ENCODE peak calls at places on chromosome 1, in four cellular contexts. O, A, Z and Q are unnamed samples.

GRCh38 chr1:59678809-59679228 is 135.9 kb upstream of the HOOK1 start:
- DNase-seq in O (no peak), A (no peak), Z (no peak), Q (no peak)

GRCh38 chr1:21669287-21670058 is at the start of gene RAP1GAP:
- DNase-seq in O (no peak), A (no peak), Z (no peak), Q (peak; percentile 22)

GRCh38 chr1:21292991-21293536 is 2.8 kb upstream of the ECE1 start:
- DNase-seq in O (no peak), A (no peak), Z (no peak), Q (peak; percentile 16)

GRCh38 chr1:172431721-172432192 is 11.3 kb downstream of the C1orf105 start:
- DNase-seq in O (no peak), A (no peak), Z (no peak), Q (peak; percentile 66)

GRCh38 chr1:77378723-77379533 is 97.1 kb downstream of the AK5 start:
- DNase-seq in O (no peak), A (no peak), Z (no peak), Q (no peak)

GRCh38 chr1:193909406-193909805 is 723.0 kb upstream of the B3GALT2 start:
- DNase-seq in O (no peak), A (no peak), Z (no peak), Q (no peak)

GRCh38 chr1:117128323-117129079 is 7.0 kb upstream of the TRIM45 start:
- DNase-seq in O (no peak), A (no peak), Z (no peak), Q (no peak)

GRCh38 chr1:9905010-9905409 is 5.1 kb downstream of the CTNNBIP1 start:
- DNase-seq in O (no peak), A (no peak), Z (no peak), Q (no peak)

GRCh38 chr1:50152236-50152635 is 43.5 kb downstream of the ELAVL4 start:
- DNase-seq in O (no peak), A (no peak), Z (no peak), Q (no peak)

GRCh38 chr1:93623436-93623835 is 58.2 kb downstream of the BCAR3 start:
- DNase-seq in O (no peak), A (no peak), Z (no peak), Q (no peak)

GRCh38 chr1:177126267-177126666 is 38.2 kb downstream of the ASTN1 start:
- DNase-seq in O (no peak), A (no peak), Z (no peak), Q (no peak)

GRCh38 chr1:177646757-177647730 is 322.8 kb downstream of the SEC16B start:
- DNase-seq in O (no peak), A (no peak), Z (no peak), Q (no peak)

GRCh38 chr1:147565189-147565980 is 24.1 kb downstream of the BCL9 start:
- DNase-seq in O (no peak), A (no peak), Z (no peak), Q (no peak)

GRCh38 chr1:42429623-42430022 is 26.2 kb downstream of the ZMYND12 start:
- DNase-seq in O (no peak), A (no peak), Z (no peak), Q (no peak)

GRCh38 chr1:216601427-216601751 is 121.8 kb downstream of the ESRRG start:
- DNase-seq in O (no peak), A (no peak), Z (no peak), Q (no peak)

DNA sequence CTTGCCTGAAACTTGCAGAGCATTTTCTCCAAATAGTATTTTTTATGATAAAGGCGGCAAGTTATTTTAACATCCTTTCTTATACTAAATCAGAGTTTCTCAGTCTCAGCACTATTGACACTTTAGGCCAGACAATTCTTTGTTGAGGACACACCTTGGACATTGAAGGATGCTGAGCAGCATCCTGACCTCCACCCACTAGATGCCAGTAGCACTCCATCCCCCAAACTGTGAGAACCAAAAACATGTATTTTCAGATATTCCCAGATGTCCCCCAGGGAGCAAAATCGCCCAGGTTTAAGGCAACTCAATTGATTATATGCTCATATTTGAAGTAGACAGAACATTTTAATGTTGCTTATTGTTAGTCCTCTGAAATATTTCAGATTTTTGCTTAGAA is 299.4 kb downstream of the ZP4 start:
- DNase-seq in O (no peak), A (no peak), Z (no peak), Q (no peak)
- TF ChIP-seq CTCF in O (no peak), A (no peak), Z (no peak), Q (no peak)

GRCh38 chr1:31148409-31148808 is 82.9 kb upstream of the PUM1 start:
- DNase-seq in O (no peak), A (no peak), Z (no peak), Q (no peak)

GRCh38 chr1:31143455-31143854 is 77.9 kb upstream of the PUM1 start:
- DNase-seq in O (no peak), A (no peak), Z (no peak), Q (no peak)

GRCh38 chr1:31145581-31146117 is 80.1 kb upstream of the PUM1 start:
- DNase-seq in O (no peak), A (no peak), Z (no peak), Q (no peak)

DNA sequence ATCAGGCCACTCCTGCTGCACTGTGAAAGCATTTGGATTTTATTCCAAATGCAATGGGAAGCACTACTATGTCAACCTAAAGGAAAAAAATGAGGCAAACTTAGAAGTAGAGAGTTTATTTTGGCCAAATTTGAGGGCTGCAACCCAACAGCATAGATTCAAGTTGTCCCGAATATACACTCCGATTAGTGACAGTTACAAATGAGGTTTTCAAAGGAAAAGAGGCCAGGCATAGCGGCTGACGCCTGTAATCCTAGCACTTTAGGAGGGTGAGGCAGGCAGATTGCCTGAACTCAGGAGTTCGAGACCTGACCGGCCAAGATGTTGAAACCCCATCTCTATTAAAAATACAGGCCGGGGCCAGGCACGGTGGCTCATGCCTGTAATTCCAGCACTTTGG is 78.9 kb upstream of the PUM1 start:
- DNase-seq in O (no peak), A (no peak), Z (no peak), Q (no peak)
- H3K9me3 ChIP-seq in O (no peaks in the 10 kb centered on the region), A (no peaks in the 10 kb centered on the region), Z (no peaks in the 10 kb centered on the region), Q (no peaks in the 10 kb centered on the region)

GRCh38 chr1:226135059-226135651 is 51.4 kb downstream of the ACBD3 start:
- DNase-seq in O (no peak), A (no peak), Z (no peak), Q (no peak)

GRCh38 chr1:226134170-226135058 is 52.1 kb downstream of the ACBD3 start:
- DNase-seq in O (no peak), A (no peak), Z (no peak), Q (no peak)

GRCh38 chr1:226133504-226134123 is 52.9 kb downstream of the ACBD3 start:
- DNase-seq in O (no peak), A (no peak), Z (no peak), Q (no peak)

GRCh38 chr1:226132731-226133503 is 53.6 kb downstream of the ACBD3 start:
- DNase-seq in O (no peak), A (no peak), Z (no peak), Q (no peak)

GRCh38 chr1:226135709-226136108 is 50.8 kb downstream of the ACBD3 start:
- DNase-seq in O (no peak), A (no peak), Z (no peak), Q (no peak)
- H3K27ac ChIP-seq in O (no peak overlapping the region), A (no peak overlapping the region), Z (no peak overlapping the region), Q (no peak overlapping the region)

GRCh38 chr1:3167255-3167654 is 98.3 kb downstream of the PRDM16 start:
- DNase-seq in O (no peak), A (no peak), Z (no peak), Q (no peak)

GRCh38 chr1:3163356-3163755 is 94.4 kb downstream of the PRDM16 start:
- DNase-seq in O (no peak), A (no peak), Z (no peak), Q (no peak)

GRCh38 chr1:3168678-3169077 is 99.7 kb downstream of the PRDM16 start:
- DNase-seq in O (no peak), A (no peak), Z (no peak), Q (no peak)

GRCh38 chr1:3164671-3165070 is 95.7 kb downstream of the PRDM16 start:
- DNase-seq in O (no peak), A (no peak), Z (no peak), Q (no peak)

GRCh38 chr1:3166206-3166918 is 97.4 kb downstream of the PRDM16 start:
- DNase-seq in O (no peak), A (no peak), Z (no peak), Q (no peak)
- TF ChIP-seq CTCF in O (no peak), A (no peak), Z (no peak), Q (no peak)

GRCh38 chr1:55185832-55186231 is 29.3 kb downstream of the USP24 start:
- DNase-seq in O (no peak), A (no peak), Z (no peak), Q (no peak)
- H3K9me3 ChIP-seq in O (no peaks in the 10 kb centered on the region), A (no peaks in the 10 kb centered on the region), Z (no peaks in the 10 kb centered on the region), Q (no peaks in the 10 kb centered on the region)

DNA sequence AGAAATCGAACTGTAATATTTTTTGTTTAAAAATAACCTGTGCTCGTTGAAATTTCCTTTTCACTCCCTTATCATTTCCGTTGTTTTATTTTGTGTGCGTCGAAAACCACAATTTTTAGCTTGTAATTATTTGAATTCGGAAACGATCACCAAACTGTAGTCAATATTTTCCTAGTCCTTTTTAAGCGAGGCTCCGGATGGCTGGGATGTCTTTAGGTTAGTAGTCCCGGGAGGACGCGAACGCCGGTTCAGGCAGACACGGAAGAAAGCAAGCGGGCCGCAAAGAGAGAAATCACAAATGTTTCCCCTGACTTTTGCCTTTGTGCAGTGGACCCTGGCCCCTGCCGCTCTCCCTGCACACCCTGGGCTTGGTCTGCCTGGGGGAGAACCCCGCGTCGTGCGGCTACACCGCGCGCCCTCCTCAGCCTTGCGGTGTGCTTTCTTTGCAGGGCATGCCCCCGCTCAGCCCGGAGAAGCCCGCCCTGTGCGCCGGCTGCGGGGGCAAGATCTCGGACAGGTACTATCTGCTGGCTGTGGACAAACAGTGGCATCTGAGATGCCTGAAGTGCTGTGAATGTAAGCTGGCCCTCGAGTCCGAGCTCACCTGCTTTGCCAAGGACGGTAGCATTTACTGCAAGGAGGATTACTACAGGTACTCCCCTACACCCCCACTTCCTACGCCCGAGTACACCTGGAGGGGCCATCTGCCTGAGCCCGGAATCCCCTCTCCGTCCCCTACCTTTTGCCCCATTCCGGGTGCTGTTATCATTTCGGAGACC is 2.5 kb downstream of the LHX9 start:
- DNase-seq in O (no peak), A (no peak), Z (no peak), Q (no peak)
- H3K27ac ChIP-seq in O (no peak overlapping the region), A (no peak overlapping the region), Z (no peak overlapping the region), Q (no peak overlapping the region)